ENCODE peak calls at places on chromosome 5, in seven cellular contexts. U, G, Y, E, S, I and F are unnamed samples.

GRCh38 chr5:135535820-135536801 is at the start of gene NEUROG1:
- DNase-seq in U (no peak), S (no peak), I (no peak), E (no peak), Y (no peak), G (no peak), F (no peak)

GRCh38 chr5:133370281-133370890 is 242.0 kb downstream of the FSTL4 start:
- DNase-seq in I (no peak), Y (no peak), E (no peak), U (no peak), G (no peak), S (no peak), F (no peak)

GRCh38 chr5:136133416-136134383 is 1.1 kb downstream of the SMAD5 start:
- DNase-seq in U (peak), E (peak), G (no peak), I (peak), S (no peak), Y (peak), F (no peak)

GRCh38 chr5:180821538-180821937 is 18.9 kb upstream of the MGAT1 start:
- DNase-seq in E (no peak), S (no peak), Y (no peak), U (no peak), G (no peak), I (no peak), F (no peak)

GRCh38 chr5:5421149-5421960 is 1.1 kb upstream of the ICE1 start:
- DNase-seq in E (peak), G (no peak), I (no peak), U (peak), Y (no peak), S (no peak), F (no peak)

GRCh38 chr5:157222506-157223230 is 42.0 kb downstream of the ITK start:
- DNase-seq in S (no peak), G (no peak), E (peak), I (no peak), Y (peak), U (peak), F (no peak)

GRCh38 chr5:132430736-132431135 is 59.8 kb downstream of the IRF1 start:
- DNase-seq in Y (no peak), I (no peak), U (no peak), S (no peak), G (no peak), E (no peak), F (no peak)

GRCh38 chr5:1106385-1107166 is 5.3 kb downstream of the SLC12A7 start:
- DNase-seq in U (no peak), G (no peak), E (no peak), S (no peak), Y (no peak), I (no peak), F (no peak)

GRCh38 chr5:34509392-34509791 is 146.7 kb upstream of the RAI14 start:
- DNase-seq in G (no peak), I (no peak), S (no peak), E (no peak), U (no peak), Y (no peak), F (no peak)

GRCh38 chr5:143139585-143139984 is 263.9 kb downstream of the NR3C1 start:
- DNase-seq in Y (no peak), G (no peak), E (no peak), S (no peak), I (no peak), U (no peak), F (no peak)

GRCh38 chr5:142716963-142717362 is 31.1 kb upstream of the FGF1 start:
- DNase-seq in E (no peak), I (peak), U (peak), Y (no peak), G (no peak), S (no peak), F (no peak)

GRCh38 chr5:71836084-71836483 is 117.0 kb downstream of the CARTPT start:
- DNase-seq in S (no peak), G (no peak), I (no peak), E (no peak), Y (no peak), U (no peak), F (no peak)

GRCh38 chr5:39399135-39400036 is 25.4 kb downstream of the DAB2 start:
- DNase-seq in E (no peak), U (no peak), S (no peak), Y (peak), G (no peak), I (no peak), F (no peak)

GRCh38 chr5:33477816-33478215 is 37.1 kb downstream of the TARS1 start:
- DNase-seq in S (no peak), G (no peak), Y (no peak), I (no peak), E (no peak), U (no peak), F (no peak)

GRCh38 chr5:145855842-145856267 is 17.0 kb downstream of the GRXCR2 start:
- DNase-seq in S (no peak), G (no peak), Y (no peak), I (no peak), E (no peak), U (no peak), F (no peak)

GRCh38 chr5:151730381-151730780 is 28.1 kb downstream of the ATOX1 start:
- DNase-seq in E (no peak), U (no peak), G (no peak), Y (no peak), I (no peak), S (no peak), F (no peak)

GRCh38 chr5:165139730-165140129 is 1634.3 kb downstream of the MAT2B start:
- DNase-seq in U (no peak), Y (no peak), I (no peak), S (no peak), G (no peak), E (no peak), F (no peak)

GRCh38 chr5:95081500-95082355 is 203.2 kb downstream of the MCTP1 start:
- DNase-seq in E (peak), Y (peak), G (no peak), I (peak), S (no peak), U (peak), F (peak)

GRCh38 chr5:125004009-125004408 is 257.6 kb upstream of the ZNF608 start:
- DNase-seq in I (no peak), E (no peak), U (no peak), Y (no peak), S (no peak), G (no peak), F (no peak)

GRCh38 chr5:179223528-179223927 is 121.7 kb downstream of the ADAMTS2 start:
- DNase-seq in U (no peak), I (no peak), Y (no peak), G (no peak), E (no peak), S (no peak), F (no peak)

GRCh38 chr5:24642022-24642421 is 2.8 kb downstream of the CDH10 start:
- DNase-seq in Y (no peak), E (peak), I (no peak), S (no peak), U (peak), G (no peak), F (no peak)

GRCh38 chr5:158380661-158381060 is 521.7 kb upstream of the CLINT1 start:
- DNase-seq in U (no peak), E (no peak), G (no peak), I (no peak), S (no peak), Y (no peak), F (no peak)

GRCh38 chr5:117102591-117102990 is 528.0 kb upstream of the SEMA6A start:
- DNase-seq in E (peak), Y (no peak), I (no peak), U (no peak), G (no peak), S (no peak), F (no peak)

GRCh38 chr5:132296412-132297001 is 2.3 kb downstream of the SLC22A4 start:
- DNase-seq in S (no peak), G (no peak), U (no peak), I (no peak), E (no peak), Y (no peak), F (no peak)

GRCh38 chr5:111447822-111448221 is 64.5 kb downstream of the STARD4 start:
- DNase-seq in E (no peak), I (no peak), Y (no peak), S (no peak), U (no peak), G (no peak), F (no peak)

GRCh38 chr5:180649297-180650039 is at the start of gene FLT4:
- DNase-seq in S (no peak), U (no peak), Y (no peak), E (no peak), I (no peak), G (no peak), F (no peak)

GRCh38 chr5:124402144-124402581 is 344.3 kb downstream of the ZNF608 start:
- DNase-seq in I (no peak), E (no peak), Y (peak), G (no peak), U (no peak), S (no peak), F (no peak)

GRCh38 chr5:131379071-131379538 is 115.3 kb downstream of the CDC42SE2 start:
- DNase-seq in Y (no peak), I (no peak), U (peak), S (no peak), G (no peak), E (peak), F (no peak)

GRCh38 chr5:72268753-72269410 is 51.2 kb downstream of the MRPS27 start:
- DNase-seq in G (no peak), E (peak), I (peak), Y (no peak), U (peak), S (peak), F (peak)

GRCh38 chr5:82405618-82406199 is 127.6 kb upstream of the RPS23 start:
- DNase-seq in I (no peak), G (no peak), S (no peak), Y (peak), U (no peak), E (no peak), F (no peak)

GRCh38 chr5:31987985-31988710 is 186.0 kb downstream of the GOLPH3 start:
- DNase-seq in Y (peak), E (no peak), S (no peak), I (no peak), G (no peak), U (no peak), F (no peak)

GRCh38 chr5:37206733-37207132 is 42.4 kb downstream of the CPLANE1 start:
- DNase-seq in I (no peak), U (no peak), G (no peak), Y (no peak), E (no peak), S (no peak), F (no peak)

GRCh38 chr5:74621492-74621891 is 19.0 kb downstream of the ENC1 start:
- DNase-seq in G (no peak), Y (no peak), I (no peak), U (no peak), S (no peak), E (no peak), F (no peak)

GRCh38 chr5:76175821-76176403 is 92.7 kb downstream of the SV2C start:
- DNase-seq in I (peak), U (peak), S (no peak), E (peak), G (no peak), Y (no peak), F (no peak)

GRCh38 chr5:95927927-95928723 is 33.5 kb downstream of the ELL2 start:
- DNase-seq in S (no peak), I (peak), Y (no peak), E (peak), G (no peak), U (peak), F (no peak)

GRCh38 chr5:178077751-178078150 is 35.6 kb upstream of the N4BP3 start:
- DNase-seq in U (no peak), S (no peak), I (no peak), E (no peak), G (no peak), Y (no peak), F (no peak)
- TF ChIP-seq CTCF in U (no peak), S (peak), I (no peak), E (no peak), G (no peak), Y (peak), F (no peak)

GRCh38 chr5:10856646-10857332 is 95.8 kb upstream of the DAP start:
- DNase-seq in U (peak), E (no peak), I (peak), Y (no peak), G (peak), S (peak), F (peak)

GRCh38 chr5:10858307-10858706 is 97.3 kb upstream of the DAP start:
- DNase-seq in U (no peak), Y (no peak), G (no peak), S (no peak), I (no peak), E (no peak), F (no peak)

GRCh38 chr5:10859393-10860195 is 98.6 kb upstream of the DAP start:
- DNase-seq in Y (no peak), G (no peak), E (no peak), I (no peak), U (no peak), S (no peak), F (no peak)

GRCh38 chr5:10856071-10856470 is 95.0 kb upstream of the DAP start:
- DNase-seq in U (no peak), E (no peak), I (no peak), G (no peak), Y (no peak), S (no peak), F (no peak)

DNA sequence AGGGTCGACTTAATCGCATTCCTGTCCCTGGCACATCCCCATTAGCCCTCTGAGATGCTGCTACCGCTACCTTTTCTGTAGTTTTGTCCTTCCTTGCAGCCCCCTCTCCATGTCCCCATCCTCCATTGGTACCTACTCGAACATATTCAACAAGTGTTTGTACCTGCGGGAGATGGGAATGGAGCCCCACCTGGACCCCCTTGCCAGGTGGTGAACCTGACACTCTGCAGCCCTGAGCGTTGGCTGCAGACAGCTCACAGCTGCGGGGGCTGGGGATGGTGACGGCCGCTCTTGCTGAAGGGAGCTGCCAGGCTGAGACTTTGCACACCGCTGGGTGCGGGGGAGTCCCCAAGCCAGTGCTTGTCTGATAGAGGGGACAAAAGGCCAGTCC is 96.3 kb upstream of the DAP start:
- DNase-seq in U (no peak), Y (no peak), G (no peak), S (no peak), I (no peak), E (no peak), F (no peak)
- TF ChIP-seq CTCF in U (no peak), Y (no peak), G (no peak), S (no peak), I (peak), E (no peak), F (peak)

GRCh38 chr5:171462136-171462927 is 42.9 kb downstream of the FGF18 start:
- DNase-seq in S (peak), U (no peak), I (no peak), G (no peak), Y (no peak), E (no peak), F (no peak)
- TF ChIP-seq CTCF in S (no peak), U (no peak), I (no peak), G (no peak), Y (no peak), E (no peak), F (no peak)

DNA sequence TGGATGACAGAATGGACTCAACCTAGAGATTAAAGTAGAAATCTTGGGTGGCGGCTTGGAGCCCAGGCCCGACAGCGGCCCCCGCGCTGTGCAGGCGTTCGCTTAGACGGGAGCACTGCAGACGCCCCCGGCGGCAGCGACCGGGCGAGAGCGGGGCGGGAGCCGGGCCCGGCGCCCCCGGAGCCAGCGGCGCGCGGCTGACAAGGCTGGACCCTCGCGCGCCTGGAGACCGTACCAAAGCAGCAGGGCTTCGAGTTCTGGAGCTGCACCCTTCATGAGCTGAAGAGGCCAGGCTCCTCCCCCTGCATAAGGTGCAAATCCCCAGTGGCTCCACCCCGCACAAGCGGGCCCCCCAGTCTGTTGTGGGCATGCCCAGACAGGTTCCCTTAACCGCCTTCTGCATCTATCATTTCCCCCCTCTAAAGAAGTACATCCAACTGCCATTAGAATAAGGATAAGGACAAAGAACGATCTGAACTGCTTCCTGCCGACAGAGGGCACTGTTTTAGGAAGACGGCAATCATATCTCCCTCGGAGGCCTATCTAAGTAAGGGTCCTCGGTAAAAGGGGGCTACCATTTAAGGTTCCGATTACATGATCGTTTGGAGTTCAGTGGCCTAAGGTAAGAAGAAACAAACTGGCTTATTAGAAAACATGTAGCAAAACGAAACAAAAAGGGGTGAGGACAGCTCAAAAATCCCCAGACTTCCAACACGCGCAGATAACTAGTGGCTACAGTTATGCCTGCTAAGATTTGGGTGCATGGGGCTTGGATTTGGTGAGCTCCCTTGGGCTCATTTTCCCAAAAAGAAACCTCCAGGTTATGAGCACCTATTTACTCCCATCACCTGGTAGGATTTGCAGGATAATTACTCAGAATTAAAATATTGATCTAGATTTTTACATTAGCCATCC is 66.3 kb downstream of the RGMB start:
- DNase-seq in S (no peak), I (no peak), E (no peak), G (no peak), Y (no peak), U (no peak), F (no peak)
- TF ChIP-seq CTCF in S (no peak), I (peak), E (peak), G (no peak), Y (peak), U (no peak), F (peak)

DNA sequence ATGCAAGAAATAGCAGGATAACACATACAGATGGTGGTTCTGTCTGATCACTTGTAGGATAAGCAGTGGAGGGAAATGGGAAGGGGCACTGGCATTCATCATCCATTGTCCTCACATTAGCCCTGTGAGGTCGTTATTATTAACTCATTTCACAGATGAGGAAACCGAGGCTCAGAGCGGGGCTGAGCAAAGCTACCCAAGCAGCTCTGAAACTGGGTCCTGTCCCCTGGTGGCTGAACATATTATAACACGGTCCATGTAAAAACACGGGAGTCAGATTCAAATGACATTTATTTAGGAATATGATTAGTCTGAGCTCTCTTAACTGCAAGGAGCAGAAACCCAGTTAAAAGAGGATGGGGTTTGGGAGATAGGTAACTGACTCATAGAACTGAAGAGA is 43.1 kb downstream of the HRH2 start:
- DNase-seq in I (no peak), G (no peak), E (no peak), U (peak), Y (no peak), S (no peak), F (no peak)
- TF ChIP-seq CTCF in I (peak), G (no peak), E (peak), U (peak), Y (peak), S (peak), F (no peak)

GRCh38 chr5:170403675-170404074 is 14.5 kb upstream of the KCNMB1 start:
- DNase-seq in Y (no peak), I (no peak), S (no peak), E (no peak), G (no peak), U (no peak), F (no peak)
- TF ChIP-seq CTCF in Y (no peak), I (no peak), S (peak), E (no peak), G (no peak), U (no peak), F (no peak)

GRCh38 chr5:175460126-175460525 is 16.1 kb upstream of the DRD1 start:
- DNase-seq in G (no peak), U (no peak), I (no peak), S (no peak), Y (no peak), E (peak), F (no peak)
- TF ChIP-seq CTCF in G (no peak), U (peak), I (peak), S (no peak), Y (peak), E (peak), F (no peak)